ENCODE peak calls at places on chromosomes 11 and 22, in nine cellular contexts. W is astrocyte of the cerebellum, S is tibial artery, I is T-helper 1 cell, F is LHCN-M2, E is iris pigment epithelial cell, U is suprapubic skin, R is NCI-H1092, Y is kidney tubule cell. O is an unnamed sample.

GRCh38 chr11:119316729-119317591 is at the start of gene MCAM:
- DNase-seq in W (no peak), S (peak), I (no peak), F (no peak), E (peak), U (peak), R (peak), Y (peak), O (no peak)

GRCh38 chr22:25199726-25200520 is at the start of gene CRYBB3:
- DNase-seq in W (no peak), S (no peak), I (no peak), F (no peak), E (no peak), U (no peak), R (no peak), Y (no peak), O (no peak)

GRCh38 chr22:24417901-24418641 is 9.3 kb upstream of the ADORA2A start:
- DNase-seq in W (no peak), S (no peak), I (no peak), F (no peak), E (peak), U (no peak), R (no peak), Y (peak), O (no peak)

GRCh38 chr11:12163181-12163841 is 52.9 kb downstream of the MICAL2 start:
- DNase-seq in W (peak), S (no peak), I (no peak), F (peak), E (peak), U (no peak), R (no peak), Y (peak), O (peak)

GRCh38 chr22:46289244-46289891 is 7.3 kb upstream of the GTSE1 start:
- DNase-seq in W (no peak), S (no peak), I (no peak), F (no peak), E (no peak), U (no peak), R (no peak), Y (no peak), O (no peak)

GRCh38 chr22:45885941-45886395 is 91.0 kb downstream of the WNT7B start:
- DNase-seq in W (no peak), S (no peak), I (no peak), F (no peak), E (no peak), U (peak), R (no peak), Y (no peak), O (no peak)

GRCh38 chr11:47216141-47216798 is 1.5 kb downstream of the DDB2 start:
- DNase-seq in W (peak), S (peak), I (no peak), F (peak), E (peak), U (no peak), R (peak), Y (peak), O (peak)

GRCh38 chr11:32309541-32310217 is 125.7 kb downstream of the WT1 start:
- DNase-seq in W (no peak), S (no peak), I (no peak), F (no peak), E (peak), U (no peak), R (no peak), Y (no peak), O (no peak)

GRCh38 chr11:6418958-6419611 is at the start of gene APBB1:
- DNase-seq in W (no peak), S (peak), I (peak), F (peak), E (peak), U (peak), R (peak), Y (peak), O (no peak)

GRCh38 chr22:24968066-24968561 is 15.6 kb downstream of the KIAA1671 start:
- DNase-seq in W (no peak), S (no peak), I (no peak), F (no peak), E (no peak), U (no peak), R (no peak), Y (peak), O (no peak)

GRCh38 chr11:117809236-117810055 is 12.4 kb upstream of the DSCAML1 start:
- DNase-seq in W (no peak), S (peak), I (no peak), F (no peak), E (peak), U (peak), R (peak), Y (peak), O (no peak)

GRCh38 chr11:123690490-123690889 is 36.1 kb upstream of the SCN3B start:
- DNase-seq in W (no peak), S (no peak), I (no peak), F (peak), E (peak), U (no peak), R (no peak), Y (peak), O (no peak)

GRCh38 chr22:50531546-50532352 is 1.9 kb upstream of the TYMP start:
- DNase-seq in W (no peak), S (peak), I (no peak), F (no peak), E (peak), U (peak), R (no peak), Y (peak), O (no peak)

GRCh38 chr22:32901925-32902324 is 100.4 kb downstream of the TIMP3 start:
- DNase-seq in W (no peak), S (no peak), I (no peak), F (no peak), E (no peak), U (no peak), R (no peak), Y (no peak), O (no peak)

GRCh38 chr11:73981051-73981805 is 1.4 kb downstream of the UCP2 start:
- DNase-seq in W (no peak), S (no peak), I (no peak), F (no peak), E (no peak), U (no peak), R (no peak), Y (no peak), O (no peak)

GRCh38 chr22:43013355-43014061 is 1.4 kb downstream of the PACSIN2 start:
- DNase-seq in W (no peak), S (no peak), I (no peak), F (peak), E (no peak), U (no peak), R (no peak), Y (peak), O (no peak)

GRCh38 chr11:8828580-8829358 is 82.2 kb upstream of the AKIP1 start:
- DNase-seq in W (no peak), S (no peak), I (no peak), F (peak), E (no peak), U (no peak), R (no peak), Y (no peak), O (no peak)

O was measured in retinal pigment epithelial cell.